ENCODE peak calls at places on chromosomes 1 and 21, in four cellular contexts. One of them, this sample, is unnamed.
A peak's percentile ranks its signal among the peaks of the same experiment; 100 is the strongest.

GRCh38 chr1:170157820-170158219 is 12.1 kb downstream of the NTMT2 start:
- DNase-seq in IMR-90: no peak
- DNase-seq in mucosa of descending colon: no peak
- DNase-seq in SJCRH30: no peak
- DNase-seq in this sample: no peak

GRCh38 chr1:165137551-165138316 is 218.8 kb downstream of the LMX1A start:
- DNase-seq in IMR-90: no peak
- DNase-seq in mucosa of descending colon: no peak
- DNase-seq in SJCRH30: no peak
- DNase-seq in this sample: no peak

GRCh38 chr21:45365608-45366241 is 39.2 kb upstream of the COL18A1 start:
- DNase-seq in IMR-90: peak; percentile 68
- DNase-seq in mucosa of descending colon: no peak
- DNase-seq in SJCRH30: peak; percentile 46
- DNase-seq in this sample: no peak

GRCh38 chr1:103230061-103230460 is 121.7 kb upstream of the COL11A1 start:
- DNase-seq in IMR-90: peak; percentile 51
- DNase-seq in mucosa of descending colon: no peak
- DNase-seq in SJCRH30: no peak
- DNase-seq in this sample: no peak

GRCh38 chr1:34753163-34753562 is 1.7 kb upstream of the GJB5 start:
- DNase-seq in IMR-90: no peak
- DNase-seq in mucosa of descending colon: no peak
- DNase-seq in SJCRH30: no peak
- DNase-seq in this sample: no peak

GRCh38 chr1:156691216-156691615 is 14.0 kb upstream of the NES start:
- DNase-seq in IMR-90: no peak
- DNase-seq in mucosa of descending colon: no peak
- DNase-seq in SJCRH30: no peak
- DNase-seq in this sample: no peak

GRCh38 chr1:44417351-44418021 is 12.4 kb downstream of the RNF220 start:
- DNase-seq in IMR-90: no peak
- DNase-seq in mucosa of descending colon: peak; percentile 26
- DNase-seq in SJCRH30: peak; percentile 15
- DNase-seq in this sample: peak; percentile 28

GRCh38 chr1:58814251-58815068 is 30.6 kb upstream of the JUN start:
- DNase-seq in IMR-90: peak; percentile 39
- DNase-seq in mucosa of descending colon: peak; percentile 89
- DNase-seq in SJCRH30: no peak
- DNase-seq in this sample: no peak

GRCh38 chr1:202587859-202588480 is 122.3 kb downstream of the SYT2 start:
- DNase-seq in IMR-90: no peak
- DNase-seq in mucosa of descending colon: no peak
- DNase-seq in SJCRH30: no peak
- DNase-seq in this sample: no peak

GRCh38 chr1:223269006-223269405 is 95.0 kb downstream of the SUSD4 start:
- DNase-seq in IMR-90: no peak
- DNase-seq in mucosa of descending colon: no peak
- DNase-seq in SJCRH30: no peak
- DNase-seq in this sample: no peak

GRCh38 chr1:32464191-32464715 is 619 bp upstream of the ZBTB8B start:
- DNase-seq in IMR-90: peak; percentile 4
- DNase-seq in mucosa of descending colon: no peak
- DNase-seq in SJCRH30: no peak
- DNase-seq in this sample: no peak

GRCh38 chr1:113792471-113792870 is 19.8 kb downstream of the RSBN1 start:
- DNase-seq in IMR-90: no peak
- DNase-seq in mucosa of descending colon: no peak
- DNase-seq in SJCRH30: no peak
- DNase-seq in this sample: no peak

GRCh38 chr21:36964832-36965719 is 1.4 kb downstream of the HLCS start:
- DNase-seq in IMR-90: no peak
- DNase-seq in mucosa of descending colon: no peak
- DNase-seq in SJCRH30: no peak
- DNase-seq in this sample: no peak

GRCh38 chr1:226129230-226129629 is 57.3 kb downstream of the ACBD3 start:
- DNase-seq in IMR-90: no peak
- DNase-seq in mucosa of descending colon: no peak
- DNase-seq in SJCRH30: no peak
- DNase-seq in this sample: no peak

GRCh38 chr1:228364706-228365213 is 41.9 kb downstream of the TRIM11 start:
- DNase-seq in IMR-90: no peak
- DNase-seq in mucosa of descending colon: peak; percentile 13
- DNase-seq in SJCRH30: no peak
- DNase-seq in this sample: peak; percentile 5

GRCh38 chr1:201251851-201252430 is 31.4 kb upstream of the PKP1 start:
- DNase-seq in IMR-90: no peak
- DNase-seq in mucosa of descending colon: no peak
- DNase-seq in SJCRH30: no peak
- DNase-seq in this sample: no peak

GRCh38 chr1:18132022-18132706 is 24.6 kb downstream of the IGSF21 start:
- DNase-seq in IMR-90: no peak
- DNase-seq in mucosa of descending colon: no peak
- DNase-seq in SJCRH30: no peak
- DNase-seq in this sample: no peak

GRCh38 chr1:155859881-155860841 is 794 bp downstream of the SYT11 start:
- DNase-seq in IMR-90: peak; percentile 84
- DNase-seq in mucosa of descending colon: peak; percentile 60
- DNase-seq in SJCRH30: peak; percentile 94
- DNase-seq in this sample: peak; percentile 91

GRCh38 chr1:196659471-196659870 is 7.6 kb downstream of the CFH start:
- DNase-seq in IMR-90: no peak
- DNase-seq in mucosa of descending colon: no peak
- DNase-seq in SJCRH30: no peak
- DNase-seq in this sample: no peak

GRCh38 chr1:80982831-80983230 is 817.9 kb upstream of the ADGRL2 start:
- DNase-seq in IMR-90: no peak
- DNase-seq in mucosa of descending colon: no peak
- DNase-seq in SJCRH30: no peak
- DNase-seq in this sample: no peak

GRCh38 chr1:7781923-7782495 is 2.1 kb upstream of the PER3 start:
- DNase-seq in IMR-90: no peak
- DNase-seq in mucosa of descending colon: peak; percentile 53
- DNase-seq in SJCRH30: no peak
- DNase-seq in this sample: no peak

GRCh38 chr1:91806146-91806545 is 79.8 kb downstream of the TGFBR3 start:
- DNase-seq in IMR-90: no peak
- DNase-seq in mucosa of descending colon: no peak
- DNase-seq in SJCRH30: peak; percentile 62
- DNase-seq in this sample: peak; percentile 15

GRCh38 chr1:64163972-64164371 is 39.5 kb upstream of the UBE2U start:
- DNase-seq in IMR-90: peak; percentile 64
- DNase-seq in mucosa of descending colon: no peak
- DNase-seq in SJCRH30: no peak
- DNase-seq in this sample: no peak

GRCh38 chr1:185229981-185230380 is 73.0 kb downstream of the SWT1 start:
- DNase-seq in IMR-90: no peak
- DNase-seq in mucosa of descending colon: no peak
- DNase-seq in SJCRH30: no peak
- DNase-seq in this sample: no peak

GRCh38 chr21:16533692-16534407 is 804.1 kb downstream of the USP25 start:
- DNase-seq in IMR-90: no peak
- DNase-seq in mucosa of descending colon: no peak
- DNase-seq in SJCRH30: no peak
- DNase-seq in this sample: peak; percentile 13

GRCh38 chr1:182182311-182182710 is 120.8 kb upstream of the ZNF648 start:
- DNase-seq in IMR-90: no peak
- DNase-seq in mucosa of descending colon: no peak
- DNase-seq in SJCRH30: no peak
- DNase-seq in this sample: no peak

GRCh38 chr1:51284487-51284954 is 45.8 kb downstream of the TTC39A start:
- DNase-seq in IMR-90: peak; percentile 48
- DNase-seq in mucosa of descending colon: no peak
- DNase-seq in SJCRH30: peak; percentile 47
- DNase-seq in this sample: peak; percentile 72

GRCh38 chr1:180157576-180158057 is 2.9 kb downstream of the QSOX1 start:
- DNase-seq in IMR-90: no peak
- DNase-seq in mucosa of descending colon: peak; percentile 47
- DNase-seq in SJCRH30: no peak
- DNase-seq in this sample: no peak

GRCh38 chr1:52032785-52033131 is 852 bp downstream of the KTI12 start:
- DNase-seq in IMR-90: peak; percentile 60
- DNase-seq in mucosa of descending colon: peak; percentile 70
- DNase-seq in SJCRH30: peak; percentile 55
- DNase-seq in this sample: peak; percentile 39

GRCh38 chr1:65524931-65525296 is 104.4 kb downstream of the LEPR start:
- DNase-seq in IMR-90: no peak
- DNase-seq in mucosa of descending colon: no peak
- DNase-seq in SJCRH30: no peak
- DNase-seq in this sample: no peak

GRCh38 chr1:226662704-226663326 is 76.3 kb downstream of the ITPKB start:
- DNase-seq in IMR-90: peak; percentile 100
- DNase-seq in mucosa of descending colon: peak; percentile 61
- DNase-seq in SJCRH30: peak; percentile 97
- DNase-seq in this sample: peak; percentile 91

GRCh38 chr21:38165466-38166213 is 91.2 kb upstream of the KCNJ15 start:
- DNase-seq in IMR-90: peak; percentile 59
- DNase-seq in mucosa of descending colon: no peak
- DNase-seq in SJCRH30: no peak
- DNase-seq in this sample: peak; percentile 3

GRCh38 chr1:197799271-197799670 is 24.0 kb upstream of the DENND1B start:
- DNase-seq in IMR-90: peak; percentile 88
- DNase-seq in mucosa of descending colon: no peak
- DNase-seq in SJCRH30: peak; percentile 4
- DNase-seq in this sample: peak; percentile 39

GRCh38 chr1:172373864-172374263 is 46.6 kb upstream of the C1orf105 start:
- DNase-seq in IMR-90: no peak
- DNase-seq in mucosa of descending colon: no peak
- DNase-seq in SJCRH30: no peak
- DNase-seq in this sample: no peak

GRCh38 chr1:168243200-168243599 is 17.4 kb downstream of the SFT2D2 start:
- DNase-seq in IMR-90: no peak
- DNase-seq in mucosa of descending colon: no peak
- DNase-seq in SJCRH30: no peak
- DNase-seq in this sample: no peak

GRCh38 chr1:53862507-53862906 is 24.4 kb upstream of the NDC1 start:
- DNase-seq in IMR-90: no peak
- DNase-seq in mucosa of descending colon: no peak
- DNase-seq in SJCRH30: no peak
- DNase-seq in this sample: no peak

GRCh38 chr1:48701445-48701844 is 75.2 kb downstream of the BEND5 start:
- DNase-seq in IMR-90: no peak
- DNase-seq in mucosa of descending colon: no peak
- DNase-seq in SJCRH30: no peak
- DNase-seq in this sample: no peak

GRCh38 chr1:194225781-194226180 is 1039.4 kb upstream of the B3GALT2 start:
- DNase-seq in IMR-90: no peak
- DNase-seq in mucosa of descending colon: no peak
- DNase-seq in SJCRH30: no peak
- DNase-seq in this sample: no peak

GRCh38 chr1:36223373-36223995 is 759 bp upstream of the THRAP3 start:
- DNase-seq in IMR-90: peak; percentile 73
- DNase-seq in mucosa of descending colon: no peak
- DNase-seq in SJCRH30: peak; percentile 14
- DNase-seq in this sample: no peak

GRCh38 chr1:89723144-89723543 is 90.2 kb downstream of the LRRC8C start:
- DNase-seq in IMR-90: no peak
- DNase-seq in mucosa of descending colon: no peak
- DNase-seq in SJCRH30: no peak
- DNase-seq in this sample: no peak

GRCh38 chr1:89720839-89721238 is 87.9 kb downstream of the LRRC8C start:
- DNase-seq in IMR-90: no peak
- DNase-seq in mucosa of descending colon: no peak
- DNase-seq in SJCRH30: no peak
- DNase-seq in this sample: no peak

GRCh38 chr1:89719502-89720306 is 86.8 kb downstream of the LRRC8C start:
- DNase-seq in IMR-90: peak; percentile 22
- DNase-seq in mucosa of descending colon: no peak
- DNase-seq in SJCRH30: no peak
- DNase-seq in this sample: no peak

GRCh38 chr1:89723863-89724262 is 90.9 kb downstream of the LRRC8C start:
- DNase-seq in IMR-90: peak; percentile 43
- DNase-seq in mucosa of descending colon: no peak
- DNase-seq in SJCRH30: no peak
- DNase-seq in this sample: no peak

GRCh38 chr1:89721351-89721750 is 88.4 kb downstream of the LRRC8C start:
- DNase-seq in IMR-90: peak; percentile 57
- DNase-seq in mucosa of descending colon: no peak
- DNase-seq in SJCRH30: no peak
- DNase-seq in this sample: no peak
- H3K4me1 ChIP-seq in IMR-90: peaks cover 14% of the 10 kb centered on the region
- H3K4me1 ChIP-seq in mucosa of descending colon: peaks cover 7% of the 10 kb centered on the region
- H3K4me1 ChIP-seq in SJCRH30: no peaks in the 10 kb centered on the region
- H3K4me1 ChIP-seq in this sample: no peaks in the 10 kb centered on the region

GRCh38 chr1:12618661-12619395 is 818 bp upstream of the DHRS3 start:
- DNase-seq in IMR-90: peak; percentile 83
- DNase-seq in mucosa of descending colon: peak; percentile 86
- DNase-seq in SJCRH30: peak; percentile 66
- DNase-seq in this sample: no peak
- H3K4me1 ChIP-seq in IMR-90: peaks cover 21% of the 10 kb centered on the region
- H3K4me1 ChIP-seq in mucosa of descending colon: peaks cover 18% of the 10 kb centered on the region
- H3K4me1 ChIP-seq in SJCRH30: peaks cover 43% of the 10 kb centered on the region
- H3K4me1 ChIP-seq in this sample: no peaks in the 10 kb centered on the region

DNA sequence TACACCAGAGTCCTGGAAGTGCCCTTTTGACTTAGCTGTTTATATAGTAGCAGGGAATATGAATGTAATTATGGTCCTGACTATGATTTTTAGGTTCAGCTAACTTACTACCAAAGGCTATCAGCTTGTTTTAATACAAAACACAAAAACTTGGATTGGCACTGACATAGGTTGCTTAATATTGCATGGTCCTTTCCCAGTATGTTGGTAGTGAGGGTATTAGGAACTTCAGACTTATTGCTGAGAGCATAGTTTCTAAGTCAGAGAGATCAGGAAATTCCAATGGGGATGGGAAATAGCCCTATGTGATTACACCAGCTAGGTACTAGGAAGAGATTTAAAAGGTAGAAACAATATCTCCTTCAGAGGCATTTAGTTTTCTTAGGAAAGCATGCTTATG is 7.7 kb downstream of the ARID1A start:
- DNase-seq in IMR-90: no peak
- DNase-seq in mucosa of descending colon: no peak
- DNase-seq in SJCRH30: no peak
- DNase-seq in this sample: no peak
- H3K4me1 ChIP-seq in IMR-90: peaks cover 47% of the 10 kb centered on the region
- H3K4me1 ChIP-seq in mucosa of descending colon: peaks cover 85% of the 10 kb centered on the region
- H3K4me1 ChIP-seq in SJCRH30: peaks cover 83% of the 10 kb centered on the region
- H3K4me1 ChIP-seq in this sample: no peaks in the 10 kb centered on the region

GRCh38 chr1:26788515-26788785 is 700 bp downstream of the PIGV start:
- DNase-seq in IMR-90: no peak
- DNase-seq in mucosa of descending colon: no peak
- DNase-seq in SJCRH30: no peak
- DNase-seq in this sample: no peak
- H3K4me1 ChIP-seq in IMR-90: peaks cover 30% of the 10 kb centered on the region
- H3K4me1 ChIP-seq in mucosa of descending colon: peaks cover 41% of the 10 kb centered on the region
- H3K4me1 ChIP-seq in SJCRH30: peaks cover 24% of the 10 kb centered on the region
- H3K4me1 ChIP-seq in this sample: peaks cover 9% of the 10 kb centered on the region